ENCODE peak calls at places on chromosomes 11 and 22, in ten cellular contexts. One of them, this sample, is unnamed.

GRCh38 chr22:46774456-46775363 is 12.3 kb downstream of the TBC1D22A start:
- DNase-seq in stimulated activated CD4-positive, alpha-beta T cell treated with anti-CD3 and anti-CD28 coated beads, Interleukin-2, amount 100 ng/mL, for 48 hours: no peak
- DNase-seq in fibroblast of pulmonary artery: no peak
- DNase-seq in bronchial epithelial cell: no peak
- DNase-seq in NCI-H1417: no peak
- DNase-seq in right cardiac atrium: no peak
- DNase-seq in NCI-H1694: no peak
- DNase-seq in AG09319: no peak
- DNase-seq in upper lobe of left lung: no peak
- DNase-seq in CD4-positive, alpha-beta memory T cell: no peak
- DNase-seq in this sample: no peak

GRCh38 chr11:72238492-72239295 is 5.3 kb downstream of the PHOX2A start:
- DNase-seq in stimulated activated CD4-positive, alpha-beta T cell treated with anti-CD3 and anti-CD28 coated beads, Interleukin-2, amount 100 ng/mL, for 48 hours: no peak
- DNase-seq in bronchial epithelial cell: no peak
- DNase-seq in NCI-H1417: peak; percentile 69
- DNase-seq in CD4-positive, alpha-beta memory T cell: no peak
- DNase-seq in fibroblast of pulmonary artery: no peak
- DNase-seq in upper lobe of left lung: peak; percentile 20
- DNase-seq in right cardiac atrium: no peak
- DNase-seq in NCI-H1694: no peak
- DNase-seq in AG09319: no peak
- DNase-seq in this sample: no peak

GRCh38 chr11:95977534-95978174 is 53.7 kb upstream of the MTMR2 start:
- DNase-seq in fibroblast of pulmonary artery: peak; percentile 83
- DNase-seq in stimulated activated CD4-positive, alpha-beta T cell treated with anti-CD3 and anti-CD28 coated beads, Interleukin-2, amount 100 ng/mL, for 48 hours: no peak
- DNase-seq in bronchial epithelial cell: peak; percentile 80
- DNase-seq in AG09319: no peak
- DNase-seq in upper lobe of left lung: no peak
- DNase-seq in NCI-H1417: no peak
- DNase-seq in right cardiac atrium: no peak
- DNase-seq in CD4-positive, alpha-beta memory T cell: no peak
- DNase-seq in NCI-H1694: no peak
- DNase-seq in this sample: no peak

GRCh38 chr11:27700351-27701261 is at the start of gene BDNF:
- DNase-seq in AG09319: no peak
- DNase-seq in NCI-H1417: peak; percentile 68
- DNase-seq in upper lobe of left lung: no peak
- DNase-seq in NCI-H1694: no peak
- DNase-seq in stimulated activated CD4-positive, alpha-beta T cell treated with anti-CD3 and anti-CD28 coated beads, Interleukin-2, amount 100 ng/mL, for 48 hours: no peak
- DNase-seq in CD4-positive, alpha-beta memory T cell: no peak
- DNase-seq in right cardiac atrium: no peak
- DNase-seq in fibroblast of pulmonary artery: peak; percentile 46
- DNase-seq in bronchial epithelial cell: peak; percentile 15
- DNase-seq in this sample: no peak

GRCh38 chr22:19150482-19151328 is 613 bp upstream of the GSC2 start:
- DNase-seq in right cardiac atrium: no peak
- DNase-seq in bronchial epithelial cell: no peak
- DNase-seq in fibroblast of pulmonary artery: no peak
- DNase-seq in upper lobe of left lung: no peak
- DNase-seq in AG09319: no peak
- DNase-seq in stimulated activated CD4-positive, alpha-beta T cell treated with anti-CD3 and anti-CD28 coated beads, Interleukin-2, amount 100 ng/mL, for 48 hours: no peak
- DNase-seq in NCI-H1694: no peak
- DNase-seq in CD4-positive, alpha-beta memory T cell: no peak
- DNase-seq in NCI-H1417: no peak
- DNase-seq in this sample: no peak

GRCh38 chr11:64343740-64344133 is 3.7 kb downstream of the CCDC88B start:
- DNase-seq in right cardiac atrium: peak; percentile 73
- DNase-seq in bronchial epithelial cell: no peak
- DNase-seq in CD4-positive, alpha-beta memory T cell: no peak
- DNase-seq in upper lobe of left lung: no peak
- DNase-seq in stimulated activated CD4-positive, alpha-beta T cell treated with anti-CD3 and anti-CD28 coated beads, Interleukin-2, amount 100 ng/mL, for 48 hours: no peak
- DNase-seq in NCI-H1694: peak; percentile 8
- DNase-seq in fibroblast of pulmonary artery: no peak
- DNase-seq in NCI-H1417: peak; percentile 40
- DNase-seq in AG09319: no peak
- DNase-seq in this sample: no peak

GRCh38 chr11:85912414-85912813 is 57.2 kb downstream of the CCDC83 start:
- DNase-seq in stimulated activated CD4-positive, alpha-beta T cell treated with anti-CD3 and anti-CD28 coated beads, Interleukin-2, amount 100 ng/mL, for 48 hours: no peak
- DNase-seq in CD4-positive, alpha-beta memory T cell: no peak
- DNase-seq in bronchial epithelial cell: no peak
- DNase-seq in right cardiac atrium: no peak
- DNase-seq in NCI-H1694: no peak
- DNase-seq in fibroblast of pulmonary artery: no peak
- DNase-seq in upper lobe of left lung: no peak
- DNase-seq in NCI-H1417: no peak
- DNase-seq in AG09319: no peak
- DNase-seq in this sample: no peak

GRCh38 chr11:115391598-115391997 is 112.6 kb downstream of the CADM1 start:
- DNase-seq in upper lobe of left lung: no peak
- DNase-seq in CD4-positive, alpha-beta memory T cell: no peak
- DNase-seq in NCI-H1694: no peak
- DNase-seq in bronchial epithelial cell: no peak
- DNase-seq in stimulated activated CD4-positive, alpha-beta T cell treated with anti-CD3 and anti-CD28 coated beads, Interleukin-2, amount 100 ng/mL, for 48 hours: no peak
- DNase-seq in AG09319: no peak
- DNase-seq in NCI-H1417: peak; percentile 63
- DNase-seq in fibroblast of pulmonary artery: no peak
- DNase-seq in right cardiac atrium: no peak
- DNase-seq in this sample: no peak

GRCh38 chr11:76788661-76789442 is 5.7 kb downstream of the TSKU start:
- DNase-seq in fibroblast of pulmonary artery: no peak
- DNase-seq in AG09319: no peak
- DNase-seq in NCI-H1694: no peak
- DNase-seq in stimulated activated CD4-positive, alpha-beta T cell treated with anti-CD3 and anti-CD28 coated beads, Interleukin-2, amount 100 ng/mL, for 48 hours: no peak
- DNase-seq in NCI-H1417: no peak
- DNase-seq in right cardiac atrium: peak; percentile 72
- DNase-seq in upper lobe of left lung: peak; percentile 56
- DNase-seq in bronchial epithelial cell: peak; percentile 92
- DNase-seq in CD4-positive, alpha-beta memory T cell: no peak
- DNase-seq in this sample: no peak

GRCh38 chr11:926341-926916 is 759 bp downstream of the AP2A2 start:
- DNase-seq in bronchial epithelial cell: peak; percentile 65
- DNase-seq in fibroblast of pulmonary artery: peak; percentile 58
- DNase-seq in CD4-positive, alpha-beta memory T cell: no peak
- DNase-seq in NCI-H1417: peak; percentile 42
- DNase-seq in right cardiac atrium: peak; percentile 82
- DNase-seq in NCI-H1694: no peak
- DNase-seq in AG09319: no peak
- DNase-seq in upper lobe of left lung: peak; percentile 52
- DNase-seq in stimulated activated CD4-positive, alpha-beta T cell treated with anti-CD3 and anti-CD28 coated beads, Interleukin-2, amount 100 ng/mL, for 48 hours: no peak
- DNase-seq in this sample: no peak

GRCh38 chr11:58580311-58580710 is 1.4 kb downstream of the ZFP91 start:
- DNase-seq in CD4-positive, alpha-beta memory T cell: no peak
- DNase-seq in right cardiac atrium: no peak
- DNase-seq in stimulated activated CD4-positive, alpha-beta T cell treated with anti-CD3 and anti-CD28 coated beads, Interleukin-2, amount 100 ng/mL, for 48 hours: no peak
- DNase-seq in fibroblast of pulmonary artery: no peak
- DNase-seq in NCI-H1694: no peak
- DNase-seq in NCI-H1417: no peak
- DNase-seq in AG09319: no peak
- DNase-seq in upper lobe of left lung: no peak
- DNase-seq in bronchial epithelial cell: no peak
- DNase-seq in this sample: no peak

GRCh38 chr11:44007746-44008501 is 39.9 kb upstream of the ACCSL start:
- DNase-seq in bronchial epithelial cell: no peak
- DNase-seq in NCI-H1694: no peak
- DNase-seq in stimulated activated CD4-positive, alpha-beta T cell treated with anti-CD3 and anti-CD28 coated beads, Interleukin-2, amount 100 ng/mL, for 48 hours: no peak
- DNase-seq in AG09319: no peak
- DNase-seq in fibroblast of pulmonary artery: no peak
- DNase-seq in right cardiac atrium: no peak
- DNase-seq in CD4-positive, alpha-beta memory T cell: no peak
- DNase-seq in NCI-H1417: no peak
- DNase-seq in upper lobe of left lung: no peak
- DNase-seq in this sample: no peak

GRCh38 chr22:30777589-30777988 is 82.9 kb downstream of the OSBP2 start:
- DNase-seq in bronchial epithelial cell: no peak
- DNase-seq in AG09319: no peak
- DNase-seq in upper lobe of left lung: no peak
- DNase-seq in fibroblast of pulmonary artery: no peak
- DNase-seq in NCI-H1417: no peak
- DNase-seq in stimulated activated CD4-positive, alpha-beta T cell treated with anti-CD3 and anti-CD28 coated beads, Interleukin-2, amount 100 ng/mL, for 48 hours: no peak
- DNase-seq in CD4-positive, alpha-beta memory T cell: no peak
- DNase-seq in NCI-H1694: peak; percentile 30
- DNase-seq in right cardiac atrium: no peak
- DNase-seq in this sample: no peak

GRCh38 chr11:30314625-30315024 is 8.3 kb upstream of the ARL14EP start:
- DNase-seq in NCI-H1417: no peak
- DNase-seq in NCI-H1694: no peak
- DNase-seq in AG09319: no peak
- DNase-seq in bronchial epithelial cell: peak; percentile 21
- DNase-seq in right cardiac atrium: no peak
- DNase-seq in fibroblast of pulmonary artery: peak; percentile 42
- DNase-seq in upper lobe of left lung: no peak
- DNase-seq in stimulated activated CD4-positive, alpha-beta T cell treated with anti-CD3 and anti-CD28 coated beads, Interleukin-2, amount 100 ng/mL, for 48 hours: no peak
- DNase-seq in CD4-positive, alpha-beta memory T cell: no peak
- DNase-seq in this sample: no peak

GRCh38 chr11:95142431-95142830 is 52.8 kb downstream of the ENDOD1 start:
- DNase-seq in stimulated activated CD4-positive, alpha-beta T cell treated with anti-CD3 and anti-CD28 coated beads, Interleukin-2, amount 100 ng/mL, for 48 hours: no peak
- DNase-seq in upper lobe of left lung: no peak
- DNase-seq in CD4-positive, alpha-beta memory T cell: no peak
- DNase-seq in fibroblast of pulmonary artery: no peak
- DNase-seq in right cardiac atrium: no peak
- DNase-seq in AG09319: no peak
- DNase-seq in NCI-H1417: no peak
- DNase-seq in NCI-H1694: no peak
- DNase-seq in bronchial epithelial cell: no peak
- DNase-seq in this sample: no peak

GRCh38 chr22:42931421-42932196 is 74.5 kb upstream of the ARFGAP3 start:
- DNase-seq in right cardiac atrium: no peak
- DNase-seq in CD4-positive, alpha-beta memory T cell: no peak
- DNase-seq in fibroblast of pulmonary artery: peak; percentile 26
- DNase-seq in upper lobe of left lung: no peak
- DNase-seq in NCI-H1417: no peak
- DNase-seq in bronchial epithelial cell: no peak
- DNase-seq in stimulated activated CD4-positive, alpha-beta T cell treated with anti-CD3 and anti-CD28 coated beads, Interleukin-2, amount 100 ng/mL, for 48 hours: no peak
- DNase-seq in NCI-H1694: no peak
- DNase-seq in AG09319: no peak
- DNase-seq in this sample: no peak

GRCh38 chr22:42901790-42902508 is 44.9 kb upstream of the ARFGAP3 start:
- DNase-seq in NCI-H1694: peak; percentile 23
- DNase-seq in CD4-positive, alpha-beta memory T cell: no peak
- DNase-seq in upper lobe of left lung: no peak
- DNase-seq in AG09319: no peak
- DNase-seq in stimulated activated CD4-positive, alpha-beta T cell treated with anti-CD3 and anti-CD28 coated beads, Interleukin-2, amount 100 ng/mL, for 48 hours: no peak
- DNase-seq in fibroblast of pulmonary artery: no peak
- DNase-seq in bronchial epithelial cell: no peak
- DNase-seq in right cardiac atrium: peak; percentile 80
- DNase-seq in NCI-H1417: no peak
- DNase-seq in this sample: no peak

GRCh38 chr11:1792461-1792860 is 28.7 kb upstream of the CTSD start:
- DNase-seq in right cardiac atrium: no peak
- DNase-seq in NCI-H1417: no peak
- DNase-seq in bronchial epithelial cell: no peak
- DNase-seq in NCI-H1694: no peak
- DNase-seq in upper lobe of left lung: no peak
- DNase-seq in stimulated activated CD4-positive, alpha-beta T cell treated with anti-CD3 and anti-CD28 coated beads, Interleukin-2, amount 100 ng/mL, for 48 hours: no peak
- DNase-seq in CD4-positive, alpha-beta memory T cell: no peak
- DNase-seq in AG09319: no peak
- DNase-seq in fibroblast of pulmonary artery: no peak
- DNase-seq in this sample: no peak

GRCh38 chr11:68735626-68736025 is 15.7 kb downstream of the TESMIN start:
- DNase-seq in bronchial epithelial cell: no peak
- DNase-seq in fibroblast of pulmonary artery: no peak
- DNase-seq in NCI-H1694: no peak
- DNase-seq in upper lobe of left lung: no peak
- DNase-seq in right cardiac atrium: no peak
- DNase-seq in stimulated activated CD4-positive, alpha-beta T cell treated with anti-CD3 and anti-CD28 coated beads, Interleukin-2, amount 100 ng/mL, for 48 hours: no peak
- DNase-seq in CD4-positive, alpha-beta memory T cell: no peak
- DNase-seq in NCI-H1417: no peak
- DNase-seq in AG09319: no peak
- DNase-seq in this sample: no peak

GRCh38 chr11:12418019-12418611 is 40.7 kb downstream of the PARVA start:
- DNase-seq in bronchial epithelial cell: no peak
- DNase-seq in stimulated activated CD4-positive, alpha-beta T cell treated with anti-CD3 and anti-CD28 coated beads, Interleukin-2, amount 100 ng/mL, for 48 hours: no peak
- DNase-seq in AG09319: no peak
- DNase-seq in NCI-H1417: no peak
- DNase-seq in fibroblast of pulmonary artery: peak; percentile 76
- DNase-seq in NCI-H1694: no peak
- DNase-seq in right cardiac atrium: peak; percentile 63
- DNase-seq in upper lobe of left lung: no peak
- DNase-seq in CD4-positive, alpha-beta memory T cell: no peak
- DNase-seq in this sample: no peak

GRCh38 chr11:28342704-28343103 is 234.5 kb downstream of the METTL15 start:
- DNase-seq in right cardiac atrium: no peak
- DNase-seq in AG09319: no peak
- DNase-seq in fibroblast of pulmonary artery: peak; percentile 41
- DNase-seq in stimulated activated CD4-positive, alpha-beta T cell treated with anti-CD3 and anti-CD28 coated beads, Interleukin-2, amount 100 ng/mL, for 48 hours: no peak
- DNase-seq in NCI-H1417: no peak
- DNase-seq in NCI-H1694: no peak
- DNase-seq in bronchial epithelial cell: peak; percentile 36
- DNase-seq in upper lobe of left lung: no peak
- DNase-seq in CD4-positive, alpha-beta memory T cell: no peak
- DNase-seq in this sample: no peak

GRCh38 chr11:12606597-12606996 is 67.6 kb upstream of the TEAD1 start:
- DNase-seq in CD4-positive, alpha-beta memory T cell: no peak
- DNase-seq in right cardiac atrium: no peak
- DNase-seq in AG09319: peak; percentile 76
- DNase-seq in upper lobe of left lung: no peak
- DNase-seq in fibroblast of pulmonary artery: peak; percentile 76
- DNase-seq in NCI-H1694: no peak
- DNase-seq in NCI-H1417: no peak
- DNase-seq in stimulated activated CD4-positive, alpha-beta T cell treated with anti-CD3 and anti-CD28 coated beads, Interleukin-2, amount 100 ng/mL, for 48 hours: no peak
- DNase-seq in bronchial epithelial cell: peak; percentile 11
- DNase-seq in this sample: no peak

GRCh38 chr11:10351768-10352641 is 47.1 kb downstream of the ADM start:
- DNase-seq in NCI-H1417: peak; percentile 91
- DNase-seq in fibroblast of pulmonary artery: peak; percentile 92
- DNase-seq in right cardiac atrium: peak; percentile 74
- DNase-seq in CD4-positive, alpha-beta memory T cell: no peak
- DNase-seq in stimulated activated CD4-positive, alpha-beta T cell treated with anti-CD3 and anti-CD28 coated beads, Interleukin-2, amount 100 ng/mL, for 48 hours: no peak
- DNase-seq in upper lobe of left lung: peak; percentile 40
- DNase-seq in AG09319: no peak
- DNase-seq in bronchial epithelial cell: peak; percentile 58
- DNase-seq in NCI-H1694: peak; percentile 81
- DNase-seq in this sample: no peak

GRCh38 chr11:46350695-46351094 is 3.4 kb downstream of the DGKZ start:
- DNase-seq in bronchial epithelial cell: no peak
- DNase-seq in NCI-H1417: no peak
- DNase-seq in upper lobe of left lung: no peak
- DNase-seq in NCI-H1694: no peak
- DNase-seq in CD4-positive, alpha-beta memory T cell: no peak
- DNase-seq in AG09319: no peak
- DNase-seq in stimulated activated CD4-positive, alpha-beta T cell treated with anti-CD3 and anti-CD28 coated beads, Interleukin-2, amount 100 ng/mL, for 48 hours: no peak
- DNase-seq in right cardiac atrium: no peak
- DNase-seq in fibroblast of pulmonary artery: no peak
- DNase-seq in this sample: no peak

GRCh38 chr22:30392661-30393321 is 4.0 kb upstream of the SEC14L2 start:
- DNase-seq in bronchial epithelial cell: no peak
- DNase-seq in CD4-positive, alpha-beta memory T cell: no peak
- DNase-seq in fibroblast of pulmonary artery: no peak
- DNase-seq in NCI-H1694: no peak
- DNase-seq in stimulated activated CD4-positive, alpha-beta T cell treated with anti-CD3 and anti-CD28 coated beads, Interleukin-2, amount 100 ng/mL, for 48 hours: no peak
- DNase-seq in NCI-H1417: peak; percentile 8
- DNase-seq in upper lobe of left lung: peak; percentile 30
- DNase-seq in AG09319: no peak
- DNase-seq in right cardiac atrium: no peak
- DNase-seq in this sample: no peak

GRCh38 chr11:64017950-64018224 is 17.8 kb upstream of the FLRT1 start:
- DNase-seq in NCI-H1417: no peak
- DNase-seq in stimulated activated CD4-positive, alpha-beta T cell treated with anti-CD3 and anti-CD28 coated beads, Interleukin-2, amount 100 ng/mL, for 48 hours: no peak
- DNase-seq in CD4-positive, alpha-beta memory T cell: no peak
- DNase-seq in NCI-H1694: no peak
- DNase-seq in bronchial epithelial cell: no peak
- DNase-seq in upper lobe of left lung: no peak
- DNase-seq in right cardiac atrium: no peak
- DNase-seq in AG09319: no peak
- DNase-seq in fibroblast of pulmonary artery: no peak
- DNase-seq in this sample: no peak

GRCh38 chr11:44870142-44870541 is 80.5 kb downstream of the TP53I11 start:
- DNase-seq in NCI-H1417: no peak
- DNase-seq in NCI-H1694: no peak
- DNase-seq in fibroblast of pulmonary artery: no peak
- DNase-seq in stimulated activated CD4-positive, alpha-beta T cell treated with anti-CD3 and anti-CD28 coated beads, Interleukin-2, amount 100 ng/mL, for 48 hours: no peak
- DNase-seq in bronchial epithelial cell: no peak
- DNase-seq in right cardiac atrium: no peak
- DNase-seq in CD4-positive, alpha-beta memory T cell: no peak
- DNase-seq in AG09319: no peak
- DNase-seq in upper lobe of left lung: no peak
- DNase-seq in this sample: no peak

GRCh38 chr11:306645-307371 is 808 bp upstream of the IFITM2 start:
- DNase-seq in CD4-positive, alpha-beta memory T cell: no peak
- DNase-seq in fibroblast of pulmonary artery: no peak
- DNase-seq in right cardiac atrium: peak; percentile 56
- DNase-seq in stimulated activated CD4-positive, alpha-beta T cell treated with anti-CD3 and anti-CD28 coated beads, Interleukin-2, amount 100 ng/mL, for 48 hours: no peak
- DNase-seq in NCI-H1417: no peak
- DNase-seq in AG09319: no peak
- DNase-seq in bronchial epithelial cell: no peak
- DNase-seq in upper lobe of left lung: no peak
- DNase-seq in NCI-H1694: no peak
- DNase-seq in this sample: no peak

This sample was measured in activated T-helper 2 cell treated with anti-CD3 and anti-CD28 coated beads, Interferon-gamma antibody, Interleukin-2, Interleukin-4, amounts not matched to agents 10 μg/mL and 5 μg/mL and 100 μg/mL, durations not matched to agents 14 hours and 24 hours and 36 hours.